ENCODE peak calls at places on chromosomes 2 and 18, in eight cellular contexts. M, R, I, H, A, Z, U and P are unnamed samples.

GRCh38 chr2:132662742-132663141 is 7.3 kb downstream of the LYPD1 start:
- DNase-seq in M (no peak), R (no peak), I (no peak), H (no peak), A (no peak), Z (no peak), U (no peak), P (no peak)

GRCh38 chr18:62282188-62282629 is 42.9 kb upstream of the TNFRSF11A start:
- DNase-seq in M (no peak), R (no peak), I (no peak), H (no peak), A (no peak), Z (no peak), U (no peak), P (no peak)

GRCh38 chr18:58080516-58080915 is 36.5 kb downstream of the NEDD4L start:
- DNase-seq in M (no peak), R (no peak), I (no peak), H (no peak), A (no peak), Z (no peak), U (no peak), P (no peak)

GRCh38 chr2:84879595-84880394 is 1.1 kb downstream of the TRABD2A start:
- DNase-seq in M (no peak), R (peak), I (no peak), H (no peak), A (no peak), Z (peak), U (peak), P (no peak)

GRCh38 chr2:241818229-241818942 is 9.4 kb downstream of the NEU4 start:
- DNase-seq in M (no peak), R (no peak), I (no peak), H (no peak), A (no peak), Z (no peak), U (no peak), P (no peak)

GRCh38 chr18:13581055-13581454 is 145.3 kb downstream of the FAM210A start:
- DNase-seq in M (no peak), R (no peak), I (no peak), H (no peak), A (no peak), Z (no peak), U (no peak), P (no peak)

GRCh38 chr2:105431367-105432088 is 32.7 kb upstream of the FHL2 start:
- DNase-seq in M (no peak), R (no peak), I (no peak), H (peak), A (no peak), Z (no peak), U (no peak), P (no peak)

GRCh38 chr18:23662309-23663263 is at the start of gene ANKRD29:
- DNase-seq in M (peak), R (peak), I (peak), H (peak), A (no peak), Z (peak), U (peak), P (peak)

GRCh38 chr2:39919511-39920317 is 140.7 kb upstream of the THUMPD2 start:
- DNase-seq in M (no peak), R (peak), I (no peak), H (no peak), A (no peak), Z (no peak), U (no peak), P (no peak)

GRCh38 chr2:54775710-54776109 is 52.2 kb downstream of the EML6 start:
- DNase-seq in M (no peak), R (no peak), I (no peak), H (no peak), A (no peak), Z (no peak), U (no peak), P (no peak)

GRCh38 chr2:200586644-200586975 is 796 bp downstream of the AOX1 start:
- DNase-seq in M (no peak), R (no peak), I (no peak), H (no peak), A (no peak), Z (no peak), U (no peak), P (no peak)

GRCh38 chr2:105870858-105871257 is 126.1 kb downstream of the NCK2 start:
- DNase-seq in M (no peak), R (no peak), I (no peak), H (no peak), A (no peak), Z (no peak), U (no peak), P (no peak)

GRCh38 chr2:236856856-236857616 is 228.7 kb upstream of the COPS8 start:
- DNase-seq in M (no peak), R (no peak), I (no peak), H (no peak), A (no peak), Z (no peak), U (no peak), P (no peak)

GRCh38 chr2:3001595-3002184 is 375.9 kb downstream of the EIPR1 start:
- DNase-seq in M (no peak), R (peak), I (peak), H (peak), A (peak), Z (peak), U (no peak), P (peak)

GRCh38 chr2:65901809-65902208 is 469.4 kb upstream of the SPRED2 start:
- DNase-seq in M (no peak), R (no peak), I (no peak), H (no peak), A (no peak), Z (no peak), U (no peak), P (no peak)

GRCh38 chr18:23867011-23867410 is 147.5 kb upstream of the TTC39C start:
- DNase-seq in M (no peak), R (no peak), I (no peak), H (no peak), A (no peak), Z (no peak), U (no peak), P (no peak)

GRCh38 chr18:28409811-28410210 is 232.9 kb upstream of the CDH2 start:
- DNase-seq in M (no peak), R (no peak), I (no peak), H (no peak), A (no peak), Z (no peak), U (no peak), P (no peak)

GRCh38 chr2:46298522-46299351 is 1.5 kb downstream of the EPAS1 start:
- DNase-seq in M (peak), R (peak), I (peak), H (no peak), A (no peak), Z (peak), U (peak), P (peak)

GRCh38 chr2:38467768-38468463 is 90.8 kb upstream of the ATL2 start:
- DNase-seq in M (no peak), R (no peak), I (no peak), H (no peak), A (no peak), Z (no peak), U (no peak), P (no peak)

GRCh38 chr2:232993231-232993821 is 19.7 kb downstream of the NGEF start:
- DNase-seq in M (no peak), R (no peak), I (no peak), H (no peak), A (no peak), Z (no peak), U (no peak), P (no peak)

GRCh38 chr2:161414385-161415040 is 1.6 kb upstream of the TBR1 start:
- DNase-seq in M (peak), R (no peak), I (peak), H (peak), A (no peak), Z (peak), U (no peak), P (peak)

GRCh38 chr2:152171733-152172132 is 3.8 kb downstream of the STAM2 start:
- DNase-seq in M (no peak), R (no peak), I (no peak), H (no peak), A (no peak), Z (no peak), U (no peak), P (peak)

GRCh38 chr2:135029481-135030134 is 17.6 kb downstream of the MAP3K19 start:
- DNase-seq in M (no peak), R (no peak), I (no peak), H (no peak), A (no peak), Z (no peak), U (no peak), P (no peak)

GRCh38 chr2:37350034-37350433 is 5.6 kb downstream of the QPCT start:
- DNase-seq in M (no peak), R (no peak), I (peak), H (peak), A (no peak), Z (peak), U (no peak), P (peak)

GRCh38 chr2:44934962-44935853 is 6.3 kb upstream of the SIX3 start:
- DNase-seq in M (no peak), R (no peak), I (no peak), H (no peak), A (no peak), Z (peak), U (no peak), P (no peak)

GRCh38 chr2:8677646-8678592 is 3.9 kb upstream of the ID2 start:
- DNase-seq in M (peak), R (peak), I (peak), H (peak), A (no peak), Z (peak), U (peak), P (peak)

GRCh38 chr2:191265311-191266170 is 20.3 kb downstream of the MYO1B start:
- DNase-seq in M (no peak), R (no peak), I (no peak), H (no peak), A (no peak), Z (no peak), U (no peak), P (no peak)

GRCh38 chr18:35777042-35777441 is 195.4 kb upstream of the RMP24 start:
- DNase-seq in M (peak), R (no peak), I (peak), H (no peak), A (no peak), Z (peak), U (no peak), P (peak)